ENCODE peak calls at places on chromosomes 13 and 19, in four cellular contexts. U is mesendoderm, Q is HuH-7.5, A is cerebellar cortex. I is an unnamed sample.

GRCh38 chr19:51702103-51702753 is 9.1 kb downstream of the SPACA6 start:
- DNase-seq in U (peak; percentile 93), Q (no peak), A (peak; percentile 62), I (peak; percentile 92)

GRCh38 chr13:27654816-27655215 is 33.1 kb downstream of the POLR1D start:
- DNase-seq in U (no peak), Q (no peak), A (no peak), I (no peak)

GRCh38 chr19:46689358-46689757 is 27.6 kb downstream of the PRKD2 start:
- DNase-seq in U (no peak), Q (no peak), A (no peak), I (no peak)

GRCh38 chr13:40498461-40498860 is 168.0 kb downstream of the FOXO1 start:
- DNase-seq in U (no peak), Q (no peak), A (no peak), I (no peak)

GRCh38 chr19:19642506-19643157 is 825 bp downstream of the GMIP start:
- DNase-seq in U (peak; percentile 44), Q (peak; percentile 79), A (no peak), I (peak; percentile 20)

GRCh38 chr19:46972301-46972700 is 47.3 kb upstream of the NPAS1 start:
- DNase-seq in U (no peak), Q (no peak), A (no peak), I (no peak)

GRCh38 chr19:19214892-19215291 is 3.1 kb downstream of the NCAN start:
- DNase-seq in U (peak; percentile 83), Q (peak; percentile 90), A (no peak), I (peak; percentile 30)

GRCh38 chr19:40416918-40417713 is 3.9 kb upstream of the PRX start:
- DNase-seq in U (no peak), Q (no peak), A (peak; percentile 70), I (peak; percentile 18)

GRCh38 chr13:84651288-84651687 is 769.0 kb upstream of the SLITRK1 start:
- DNase-seq in U (peak; percentile 5), Q (no peak), A (no peak), I (no peak)

GRCh38 chr19:2666344-2666994 is 36.0 kb downstream of the GNG7 start:
- DNase-seq in U (no peak), Q (no peak), A (no peak), I (no peak)

GRCh38 chr13:112891477-112892401 is 77.3 kb upstream of the MCF2L start:
- DNase-seq in U (no peak), Q (no peak), A (no peak), I (no peak)

GRCh38 chr19:16988661-16989060 is 37.9 kb downstream of the CPAMD8 start:
- DNase-seq in U (no peak), Q (no peak), A (no peak), I (no peak)

GRCh38 chr19:12723643-12724426 is at the start of gene TNPO2:
- DNase-seq in U (peak; percentile 91), Q (peak; percentile 88), A (peak; percentile 87), I (peak; percentile 54)

GRCh38 chr19:6766357-6767080 is 716 bp downstream of the SH2D3A start:
- DNase-seq in U (peak; percentile 69), Q (no peak), A (no peak), I (peak; percentile 57)

GRCh38 chr13:100694722-100695644 is 20.4 kb upstream of the TMTC4 start:
- DNase-seq in U (peak; percentile 83), Q (peak; percentile 66), A (peak; percentile 29), I (peak; percentile 59)

GRCh38 chr19:9535934-9536333 is 2.5 kb downstream of the ZNF426 start:
- DNase-seq in U (no peak), Q (no peak), A (no peak), I (no peak)

GRCh38 chr19:38701455-38702063 is 42.7 kb downstream of the CAPN12 start:
- DNase-seq in U (no peak), Q (peak; percentile 94), A (no peak), I (no peak)

GRCh38 chr13:73722120-73722519 is 412.1 kb downstream of the KLF12 start:
- DNase-seq in U (peak; percentile 63), Q (no peak), A (peak; percentile 14), I (no peak)

GRCh38 chr13:97018029-97018819 is 23.9 kb upstream of the OXGR1 start:
- DNase-seq in U (peak; percentile 91), Q (no peak), A (peak; percentile 68), I (peak; percentile 98)

GRCh38 chr19:47107201-47107952 is 6.2 kb downstream of the ZC3H4 start:
- DNase-seq in U (no peak), Q (no peak), A (peak; percentile 44), I (no peak)

GRCh38 chr19:10891360-10892108 is 20.2 kb downstream of the CARM1 start:
- DNase-seq in U (no peak), Q (no peak), A (no peak), I (no peak)

GRCh38 chr19:412356-413355 is 3.7 kb upstream of the C2CD4C start:
- DNase-seq in U (peak; percentile 69), Q (no peak), A (peak; percentile 21), I (no peak)

GRCh38 chr13:20525144-20525600 is 485 bp downstream of the CRYL1 start:
- DNase-seq in U (peak; percentile 23), Q (no peak), A (peak; percentile 44), I (peak; percentile 52)

GRCh38 chr19:3683405-3683865 is 16.8 kb downstream of the PIP5K1C start:
- DNase-seq in U (peak; percentile 98), Q (no peak), A (no peak), I (peak; percentile 91)

GRCh38 chr13:113103646-113104045 is 1.9 kb upstream of the F7 start:
- DNase-seq in U (no peak), Q (no peak), A (no peak), I (no peak)

GRCh38 chr13:105266615-105267014 is 1268.8 kb downstream of the EFNB2 start:
- DNase-seq in U (no peak), Q (no peak), A (no peak), I (no peak)

GRCh38 chr13:99218969-99219368 is 18.3 kb downstream of the UBAC2 start:
- DNase-seq in U (no peak), Q (no peak), A (no peak), I (no peak)

I was measured in trophoblast cell.